ENCODE peak calls at places on chromosomes 3 and 15, in seven cellular contexts. T is HFFc6; J is suprapubic skin; E is CD4-positive, alpha-beta T cell; C is mammary epithelial cell; V is A549; Z is B cell. D is an unnamed sample.

GRCh38 chr15:100671858-100672543 is 69.6 kb downstream of the ASB7 start:
- DNase-seq in T (peak), J (no peak), E (no peak), C (peak), V (peak), Z (no peak), D (peak)

GRCh38 chr3:157588386-157589060 is 85.3 kb upstream of the VEPH1 start:
- DNase-seq in T (no peak), J (no peak), E (no peak), C (no peak), V (no peak), Z (no peak), D (no peak)

GRCh38 chr15:25251700-25252390 is 187.0 kb downstream of the UBE3A start:
- DNase-seq in T (no peak), J (peak), E (no peak), C (no peak), V (no peak), Z (peak), D (no peak)

GRCh38 chr3:133487920-133488540 is 85.5 kb upstream of the CDV3 start:
- DNase-seq in T (no peak), J (no peak), E (peak), C (no peak), V (peak), Z (no peak), D (peak)

GRCh38 chr15:71424765-71425164 is 309.5 kb downstream of the THSD4 start:
- DNase-seq in T (no peak), J (no peak), E (no peak), C (no peak), V (no peak), Z (no peak), D (no peak)

GRCh38 chr3:114525278-114525677 is 231.4 kb downstream of the TIGIT start:
- DNase-seq in T (no peak), J (no peak), E (no peak), C (no peak), V (no peak), Z (no peak), D (no peak)

GRCh38 chr15:65981837-65982696 is 112.8 kb downstream of the RAB11A start:
- DNase-seq in T (no peak), J (no peak), E (peak), C (peak), V (peak), Z (peak), D (peak)

GRCh38 chr15:41429003-41429890 is 12.4 kb downstream of the RTF1 start:
- DNase-seq in T (no peak), J (no peak), E (no peak), C (no peak), V (no peak), Z (no peak), D (no peak)

GRCh38 chr15:92611995-92612745 is 43.4 kb downstream of the FAM174B start:
- DNase-seq in T (no peak), J (no peak), E (no peak), C (no peak), V (no peak), Z (no peak), D (no peak)

GRCh38 chr3:54278960-54279359 is 156.6 kb downstream of the CACNA2D3 start:
- DNase-seq in T (no peak), J (no peak), E (no peak), C (no peak), V (no peak), Z (no peak), D (peak)

GRCh38 chr15:78321041-78321570 is 19.0 kb upstream of the CRABP1 start:
- DNase-seq in T (no peak), J (no peak), E (no peak), C (no peak), V (no peak), Z (no peak), D (no peak)

GRCh38 chr3:23519548-23520208 is 286.1 kb upstream of the UBE2E1 start:
- DNase-seq in T (no peak), J (no peak), E (no peak), C (no peak), V (no peak), Z (no peak), D (no peak)

GRCh38 chr15:50685976-50686467 is 575 bp downstream of the TRPM7 start:
- DNase-seq in T (peak), J (no peak), E (peak), C (peak), V (peak), Z (peak), D (peak)

GRCh38 chr15:32723171-32723948 is 5.6 kb downstream of the GREM1 start:
- DNase-seq in T (no peak), J (no peak), E (no peak), C (no peak), V (no peak), Z (no peak), D (no peak)

GRCh38 chr15:78630886-78631633 is 9.9 kb downstream of the CHRNB4 start:
- DNase-seq in T (no peak), J (no peak), E (no peak), C (no peak), V (no peak), Z (no peak), D (no peak)

GRCh38 chr15:49212897-49213296 is 42.9 kb downstream of the GALK2 start:
- DNase-seq in T (no peak), J (no peak), E (no peak), C (no peak), V (no peak), Z (no peak), D (no peak)

GRCh38 chr3:128878011-128878457 is 1.4 kb upstream of the ACAD9 start:
- DNase-seq in T (no peak), J (no peak), E (no peak), C (no peak), V (no peak), Z (no peak), D (peak)

GRCh38 chr3:52005571-52005986 is 9.9 kb upstream of the RPL29 start:
- DNase-seq in T (no peak), J (no peak), E (no peak), C (peak), V (no peak), Z (no peak), D (peak)

GRCh38 chr3:128394033-128394432 is 72.7 kb downstream of the DNAJB8 start:
- DNase-seq in T (no peak), J (no peak), E (no peak), C (no peak), V (no peak), Z (no peak), D (no peak)

GRCh38 chr3:14434541-14435151 is 32.2 kb downstream of the SLC6A6 start:
- DNase-seq in T (no peak), J (no peak), E (no peak), C (no peak), V (no peak), Z (no peak), D (no peak)

GRCh38 chr3:104598848-104599501 is 767.7 kb upstream of the ALCAM start:
- DNase-seq in T (no peak), J (no peak), E (no peak), C (peak), V (no peak), Z (no peak), D (peak)

GRCh38 chr3:30097022-30097650 is 509.3 kb upstream of the TGFBR2 start:
- DNase-seq in T (no peak), J (no peak), E (no peak), C (no peak), V (no peak), Z (no peak), D (no peak)

GRCh38 chr15:33215941-33216872 is 21.7 kb upstream of the FMN1 start:
- DNase-seq in T (peak), J (no peak), E (no peak), C (peak), V (no peak), Z (no peak), D (peak)

GRCh38 chr3:62755285-62755684 is 119.9 kb downstream of the CADPS start:
- DNase-seq in T (no peak), J (no peak), E (no peak), C (peak), V (no peak), Z (no peak), D (peak)

GRCh38 chr15:60656041-60656440 is 177.1 kb upstream of the ICE2 start:
- DNase-seq in T (no peak), J (no peak), E (no peak), C (no peak), V (no peak), Z (no peak), D (no peak)

GRCh38 chr15:37793851-37794250 is 140.6 kb upstream of the TMCO5A start:
- DNase-seq in T (no peak), J (no peak), E (no peak), C (no peak), V (no peak), Z (no peak), D (no peak)
- TF ChIP-seq CTCF in T (peak), J (no peak), E (no peak), C (peak), V (no peak), Z (no peak), D (no peak)

GRCh38 chr15:57540736-57541135 is 51.0 kb upstream of the MYZAP start:
- DNase-seq in T (no peak), J (no peak), E (no peak), C (no peak), V (no peak), Z (no peak), D (no peak)

GRCh38 chr15:57541805-57542504 is 49.7 kb upstream of the MYZAP start:
- DNase-seq in T (peak), J (no peak), E (no peak), C (peak), V (peak), Z (peak), D (peak)

GRCh38 chr15:57538822-57539221 is 52.9 kb upstream of the MYZAP start:
- DNase-seq in T (no peak), J (no peak), E (no peak), C (no peak), V (no peak), Z (no peak), D (no peak)

GRCh38 chr15:57542505-57542817 is 49.2 kb upstream of the MYZAP start:
- DNase-seq in T (no peak), J (no peak), E (no peak), C (no peak), V (no peak), Z (no peak), D (peak)

GRCh38 chr15:57541271-57541670 is 50.4 kb upstream of the MYZAP start:
- DNase-seq in T (no peak), J (no peak), E (no peak), C (no peak), V (no peak), Z (no peak), D (no peak)
- TF ChIP-seq CTCF in T (no peak), J (no peak), E (no peak), C (no peak), V (no peak), Z (no peak), D (no peak)

DNA sequence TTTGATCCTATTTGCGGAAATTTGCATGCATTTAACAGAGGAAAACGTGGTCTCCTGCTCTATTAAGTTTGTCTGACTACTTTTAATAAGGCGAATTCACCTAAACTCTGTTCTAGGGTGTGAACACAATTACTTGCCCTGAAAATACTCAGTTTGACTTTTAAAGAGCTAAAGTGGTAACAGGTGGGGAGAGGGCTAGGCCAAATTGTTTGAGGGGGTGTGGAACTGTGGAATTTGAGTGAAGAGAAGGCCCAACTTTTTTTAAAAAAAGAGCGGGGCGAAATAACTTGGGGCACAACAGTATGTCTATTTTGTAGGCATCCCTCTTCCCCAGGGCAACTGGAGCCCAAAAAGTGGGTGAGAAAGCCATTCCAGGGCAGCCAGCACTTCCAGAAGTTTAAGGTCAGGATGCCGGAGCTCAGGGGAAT is 580 bp upstream of the FXR1 start:
- DNase-seq in T (no peak), J (no peak), E (no peak), C (no peak), V (no peak), Z (peak), D (no peak)
- TF ChIP-seq CTCF in T (no peak), J (no peak), E (no peak), C (no peak), V (no peak), Z (no peak), D (no peak)

DNA sequence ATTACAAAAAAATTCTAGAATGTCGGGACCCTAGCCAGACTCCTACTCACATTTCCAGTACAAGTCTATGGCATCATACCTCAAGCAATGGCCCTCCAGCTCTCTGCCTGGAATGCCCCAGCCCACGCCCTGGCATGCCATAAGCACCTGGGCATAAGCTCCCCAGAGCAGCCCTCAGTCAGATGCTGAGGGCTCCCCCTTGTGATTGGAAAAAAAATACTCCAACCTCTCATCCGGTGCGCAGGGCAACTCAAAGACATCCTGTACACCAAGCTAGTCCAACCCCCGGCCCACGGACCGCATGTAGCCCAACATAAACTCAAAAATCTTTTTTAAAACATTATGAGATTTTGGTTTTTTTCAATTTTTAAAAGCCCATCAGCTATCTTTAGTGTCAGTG is 115.4 kb downstream of the NEK10 start:
- DNase-seq in T (peak), J (no peak), E (no peak), C (peak), V (peak), Z (no peak), D (peak)
- TF ChIP-seq CTCF in T (peak), J (peak), E (no peak), C (peak), V (peak), Z (no peak), D (peak)

DNA sequence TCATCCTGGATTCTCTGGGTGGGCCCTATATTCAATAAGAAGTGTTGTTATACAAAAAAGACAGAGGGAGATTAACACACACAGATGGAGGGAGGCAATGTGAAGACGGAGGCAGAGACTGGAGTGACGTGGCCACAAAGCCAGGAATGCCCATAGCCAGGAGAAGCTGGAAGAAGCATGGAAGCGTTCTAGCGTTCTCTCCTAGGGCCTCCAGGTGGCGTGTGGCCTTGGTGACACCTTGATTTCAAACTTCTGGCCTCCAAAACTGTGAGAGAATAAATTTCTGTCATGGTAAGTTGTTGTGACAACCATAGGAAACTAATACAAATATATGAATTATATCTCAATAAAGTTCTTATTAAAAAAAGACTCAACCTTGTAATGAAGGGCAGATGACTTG is 21.3 kb downstream of the THBS1 start:
- DNase-seq in T (peak), J (no peak), E (no peak), C (no peak), V (no peak), Z (no peak), D (no peak)
- TF ChIP-seq CTCF in T (peak), J (no peak), E (no peak), C (peak), V (no peak), Z (no peak), D (no peak)

GRCh38 chr15:95888762-95889161 is 441.7 kb upstream of the NR2F2 start:
- DNase-seq in T (no peak), J (no peak), E (no peak), C (no peak), V (no peak), Z (no peak), D (no peak)

GRCh38 chr15:95884276-95884675 is 446.2 kb upstream of the NR2F2 start:
- DNase-seq in T (peak), J (no peak), E (no peak), C (no peak), V (no peak), Z (no peak), D (no peak)

GRCh38 chr15:95883064-95883463 is 447.4 kb upstream of the NR2F2 start:
- DNase-seq in T (no peak), J (no peak), E (no peak), C (no peak), V (no peak), Z (no peak), D (no peak)

GRCh38 chr15:95887666-95888480 is 442.6 kb upstream of the NR2F2 start:
- DNase-seq in T (peak), J (no peak), E (no peak), C (peak), V (no peak), Z (no peak), D (peak)
- TF ChIP-seq CTCF in T (no peak), J (no peak), E (no peak), C (no peak), V (no peak), Z (no peak), D (no peak)